ENCODE peak calls at places on chromosomes 11 and 22, in six cellular contexts. W, N, Z, G, K and J are unnamed samples.

GRCh38 chr11:70225629-70226582 is 22.8 kb downstream of the FADD start:
- DNase-seq in W (no peak), N (no peak), Z (no peak), G (peak), K (no peak), J (no peak)

GRCh38 chr11:34299962-34300350 is 57.9 kb downstream of the ABTB2 start:
- DNase-seq in W (no peak), N (no peak), Z (no peak), G (no peak), K (no peak), J (no peak)

GRCh38 chr22:37758698-37759097 is 49.0 kb upstream of the GCAT start:
- DNase-seq in W (peak), N (no peak), Z (no peak), G (no peak), K (no peak), J (no peak)

GRCh38 chr22:19748991-19749665 is 11.4 kb upstream of the TBX1 start:
- DNase-seq in W (no peak), N (no peak), Z (no peak), G (no peak), K (no peak), J (no peak)

GRCh38 chr11:12868315-12869073 is 140.6 kb upstream of the RASSF10 start:
- DNase-seq in W (no peak), N (no peak), Z (peak), G (peak), K (peak), J (peak)

GRCh38 chr11:102476069-102476468 is 23.5 kb upstream of the TMEM123 start:
- DNase-seq in W (no peak), N (peak), Z (peak), G (peak), K (no peak), J (peak)

GRCh38 chr11:72263363-72263762 is 19.4 kb upstream of the PHOX2A start:
- DNase-seq in W (no peak), N (peak), Z (peak), G (peak), K (peak), J (peak)

GRCh38 chr11:844693-845644 is 2.3 kb downstream of the TSPAN4 start:
- DNase-seq in W (peak), N (peak), Z (peak), G (peak), K (peak), J (no peak)

GRCh38 chr11:125348704-125349635 is 147.1 kb downstream of the FEZ1 start:
- DNase-seq in W (peak), N (peak), Z (peak), G (peak), K (peak), J (no peak)

GRCh38 chr22:38735126-38735464 is 20.7 kb downstream of the SUN2 start:
- DNase-seq in W (no peak), N (no peak), Z (no peak), G (no peak), K (no peak), J (no peak)

GRCh38 chr11:90434858-90435257 is 212.0 kb upstream of the CHORDC1 start:
- DNase-seq in W (peak), N (no peak), Z (peak), G (no peak), K (peak), J (peak)

GRCh38 chr11:117907276-117908110 is 21.7 kb downstream of the TMPRSS13 start:
- DNase-seq in W (peak), N (peak), Z (peak), G (peak), K (peak), J (peak)

GRCh38 chr11:65569164-65569972 is 909 bp upstream of the ZNRD2 start:
- DNase-seq in W (no peak), N (peak), Z (no peak), G (no peak), K (no peak), J (no peak)

GRCh38 chr22:49999901-50000586 is 12.5 kb downstream of the IL17REL start:
- DNase-seq in W (no peak), N (no peak), Z (no peak), G (no peak), K (no peak), J (no peak)

GRCh38 chr11:83645561-83645960 is 359.4 kb upstream of the CCDC90B start:
- DNase-seq in W (no peak), N (no peak), Z (no peak), G (no peak), K (no peak), J (no peak)

GRCh38 chr11:83648610-83649467 is 362.7 kb upstream of the CCDC90B start:
- DNase-seq in W (no peak), N (no peak), Z (peak), G (no peak), K (no peak), J (peak)

GRCh38 chr11:83649468-83649915 is 363.3 kb upstream of the CCDC90B start:
- DNase-seq in W (no peak), N (no peak), Z (no peak), G (no peak), K (no peak), J (no peak)
- TF ChIP-seq CTCF in W (no peak), N (no peak), Z (no peak), G (no peak), K (no peak), J (no peak)

DNA sequence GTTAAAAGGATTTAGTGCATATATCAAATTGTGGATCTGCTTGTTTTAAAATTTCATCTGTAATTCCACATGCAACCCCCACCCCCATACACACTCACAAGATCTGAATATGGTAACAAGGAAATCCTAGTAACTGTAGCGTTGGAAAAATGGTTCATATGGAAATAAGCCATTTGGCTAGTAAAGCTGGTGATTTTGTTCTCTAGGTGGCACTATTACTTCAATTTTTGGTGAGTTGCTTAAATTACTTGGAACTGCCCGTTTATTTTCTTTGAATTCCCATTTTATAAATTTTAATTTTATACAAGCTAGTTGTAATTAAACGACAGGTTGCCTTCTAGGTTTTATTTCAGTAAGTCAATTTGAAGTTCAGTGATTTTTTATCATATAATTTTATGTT is 5.3 kb downstream of the BDNF start:
- DNase-seq in W (no peak), N (peak), Z (peak), G (peak), K (peak), J (peak)
- TF ChIP-seq CTCF in W (no peak), N (peak), Z (peak), G (peak), K (peak), J (peak)

GRCh38 chr11:32885556-32885955 is 7.1 kb upstream of the QSER1 start:
- DNase-seq in W (no peak), N (no peak), Z (no peak), G (no peak), K (no peak), J (no peak)

GRCh38 chr11:32884023-32884422 is 8.6 kb upstream of the QSER1 start:
- DNase-seq in W (no peak), N (no peak), Z (no peak), G (no peak), K (no peak), J (no peak)

GRCh38 chr11:32881286-32881685 is 11.3 kb upstream of the QSER1 start:
- DNase-seq in W (no peak), N (no peak), Z (peak), G (no peak), K (peak), J (peak)

GRCh38 chr11:32886180-32886579 is 6.4 kb upstream of the QSER1 start:
- DNase-seq in W (no peak), N (peak), Z (no peak), G (no peak), K (no peak), J (no peak)

GRCh38 chr11:32884770-32885384 is 7.7 kb upstream of the QSER1 start:
- DNase-seq in W (no peak), N (peak), Z (peak), G (peak), K (peak), J (peak)
- TF ChIP-seq CTCF in W (no peak), N (peak), Z (peak), G (peak), K (peak), J (peak)

DNA sequence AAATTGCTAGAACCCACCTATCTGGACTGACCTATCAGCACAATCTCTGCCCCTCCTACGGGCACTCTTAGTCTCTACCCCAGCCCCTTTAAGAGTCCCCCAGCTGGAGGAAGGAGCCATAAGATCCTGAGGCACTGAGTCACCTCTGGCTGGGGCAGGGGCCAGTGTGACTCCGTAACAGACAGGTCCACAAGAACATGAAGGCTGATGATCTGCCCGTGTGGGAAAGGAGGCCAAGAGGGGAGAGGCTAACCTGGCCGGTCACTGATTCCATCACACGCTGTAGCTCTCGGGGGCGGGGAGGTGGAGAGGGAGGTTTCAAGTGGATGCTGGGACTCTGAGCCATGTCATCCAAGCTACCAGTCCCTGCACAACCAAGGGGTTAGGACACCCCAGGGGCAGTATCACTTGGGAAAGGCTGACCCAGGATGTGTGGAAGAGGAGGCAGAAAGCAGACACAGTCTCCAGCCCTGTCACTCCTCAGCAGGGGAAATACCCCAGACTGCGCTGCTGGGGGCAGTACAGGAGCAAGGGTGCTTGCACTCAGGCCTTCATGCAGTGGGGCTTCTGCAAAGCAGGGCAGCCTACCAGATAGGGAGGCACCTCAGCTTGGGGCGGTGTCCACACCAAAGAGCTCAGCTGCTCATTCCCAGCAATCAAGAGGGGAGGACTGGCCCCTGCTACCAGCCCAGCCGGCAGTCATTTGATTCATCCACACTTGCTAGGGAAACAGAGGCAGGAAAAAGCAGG is 22.3 kb downstream of the ARHGAP1 start:
- DNase-seq in W (no peak), N (no peak), Z (no peak), G (no peak), K (no peak), J (no peak)
- TF ChIP-seq CTCF in W (no peak), N (no peak), Z (no peak), G (no peak), K (no peak), J (no peak)

GRCh38 chr11:60003729-60004128 is 13.3 kb upstream of the OOSP4B start:
- DNase-seq in W (no peak), N (no peak), Z (no peak), G (no peak), K (no peak), J (no peak)

GRCh38 chr11:59999732-60000131 is 17.2 kb upstream of the OOSP4B start:
- DNase-seq in W (no peak), N (no peak), Z (no peak), G (no peak), K (no peak), J (no peak)

DNA sequence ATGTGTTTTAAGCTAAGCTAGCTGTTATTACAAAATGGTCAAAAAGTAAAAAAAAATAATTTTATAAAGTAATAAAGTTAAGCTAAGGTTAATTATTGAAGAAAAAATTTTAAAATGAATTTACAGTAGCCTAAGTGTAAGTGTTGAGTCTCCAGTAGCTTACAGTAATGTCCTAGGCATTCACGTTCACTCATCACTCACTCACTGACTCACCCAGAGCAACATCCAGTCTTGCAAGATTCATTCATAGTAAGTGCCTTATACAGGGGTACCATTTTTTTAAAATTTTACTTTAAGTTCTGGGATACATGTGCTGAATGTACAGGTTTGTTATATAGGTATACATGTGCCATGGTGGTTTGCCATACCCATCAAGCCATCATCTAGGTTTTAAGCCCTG is 11.6 kb upstream of the OOSP4B start:
- DNase-seq in W (no peak), N (no peak), Z (peak), G (no peak), K (peak), J (peak)
- TF ChIP-seq CTCF in W (no peak), N (no peak), Z (no peak), G (no peak), K (no peak), J (no peak)

GRCh38 chr11:122559734-122560382 is 95.7 kb upstream of the UBASH3B start:
- DNase-seq in W (peak), N (no peak), Z (peak), G (peak), K (peak), J (peak)

DNA sequence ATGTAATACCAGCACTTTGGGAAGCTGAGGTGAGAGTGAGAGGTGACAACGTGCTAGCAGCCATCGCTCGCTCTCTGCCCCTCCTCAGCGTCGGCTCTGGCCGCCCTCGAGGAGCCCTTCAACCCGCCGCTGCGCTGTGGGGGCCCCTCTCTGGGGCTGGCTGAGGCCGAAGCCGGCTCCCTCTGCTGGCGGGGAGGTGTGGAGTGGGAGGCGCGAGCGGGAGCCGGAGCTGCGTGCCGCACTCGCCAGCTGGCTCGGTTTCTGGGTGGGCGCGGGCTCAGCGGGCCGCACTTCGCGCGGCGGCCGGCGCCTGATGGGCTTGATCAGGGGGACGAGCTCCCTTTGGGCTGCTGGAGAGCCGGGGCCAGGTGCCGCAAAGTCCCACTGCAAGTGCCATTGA is 98.9 kb upstream of the UBASH3B start:
- DNase-seq in W (peak), N (peak), Z (peak), G (peak), K (no peak), J (no peak)
- TF ChIP-seq CTCF in W (peak), N (peak), Z (no peak), G (peak), K (no peak), J (peak)

GRCh38 chr11:115678942-115679341 is 174.7 kb upstream of the CADM1 start:
- DNase-seq in W (peak), N (no peak), Z (no peak), G (no peak), K (no peak), J (no peak)
- TF ChIP-seq CTCF in W (no peak), N (no peak), Z (no peak), G (no peak), K (no peak), J (peak)